ENCODE peak calls at places on chromosomes 1 and 21, in nine cellular contexts. U, J, V, D, O, S, W, N and A are unnamed samples.

GRCh38 chr1:235160395-235160964 is 570 bp downstream of the RBM34 start:
- DNase-seq in U (no peak), J (peak; percentile 52), V (no peak), D (no peak), O (no peak), S (peak; percentile 47), W (peak; percentile 18), N (no peak), A (no peak)

GRCh38 chr1:110321045-110321444 is 18.1 kb upstream of the RBM15 start:
- DNase-seq in U (no peak), J (no peak), V (no peak), D (no peak), O (no peak), S (no peak), W (no peak), N (no peak), A (no peak)

GRCh38 chr21:45591619-45592207 is 49.5 kb upstream of the SLC19A1 start:
- DNase-seq in U (no peak), J (no peak), V (no peak), D (no peak), O (no peak), S (no peak), W (no peak), N (no peak), A (no peak)

GRCh38 chr1:44524180-44524579 is 119.1 kb downstream of the RNF220 start:
- DNase-seq in U (no peak), J (peak; percentile 96), V (no peak), D (no peak), O (no peak), S (no peak), W (no peak), N (no peak), A (peak; percentile 44)

GRCh38 chr1:47824297-47824696 is 172.9 kb downstream of the TRABD2B start:
- DNase-seq in U (no peak), J (no peak), V (no peak), D (no peak), O (no peak), S (no peak), W (no peak), N (no peak), A (no peak)

GRCh38 chr1:39631361-39632331 is 7.8 kb downstream of the HEYL start:
- DNase-seq in U (no peak), J (no peak), V (no peak), D (no peak), O (no peak), S (no peak), W (no peak), N (no peak), A (no peak)

GRCh38 chr1:228222548-228222947 is 14.7 kb downstream of the OBSCN start:
- DNase-seq in U (no peak), J (no peak), V (no peak), D (no peak), O (no peak), S (no peak), W (no peak), N (no peak), A (no peak)

GRCh38 chr21:27647401-27647800 is 680.5 kb upstream of the ADAMTS5 start:
- DNase-seq in U (no peak), J (no peak), V (no peak), D (no peak), O (no peak), S (no peak), W (no peak), N (no peak), A (no peak)

GRCh38 chr21:37945036-37945435 is 28.8 kb upstream of the KCNJ6 start:
- DNase-seq in U (no peak), J (no peak), V (no peak), D (no peak), O (no peak), S (no peak), W (no peak), N (no peak), A (no peak)

GRCh38 chr1:209607102-209607794 is 23.7 kb downstream of the CAMK1G start:
- DNase-seq in U (no peak), J (no peak), V (no peak), D (peak; percentile 70), O (no peak), S (no peak), W (no peak), N (no peak), A (no peak)

GRCh38 chr21:8991088-8991907 is 1530.1 kb upstream of the TPTE start:
- DNase-seq in U (no peak), J (peak; percentile 76), V (no peak), D (no peak), O (no peak), S (no peak), W (no peak), N (no peak), A (no peak)

GRCh38 chr21:8989261-8989882 is 1532.0 kb upstream of the TPTE start:
- DNase-seq in U (no peak), J (peak; percentile 86), V (no peak), D (no peak), O (no peak), S (no peak), W (no peak), N (no peak), A (no peak)

GRCh38 chr21:8988696-8989095 is 1532.7 kb upstream of the TPTE start:
- DNase-seq in U (no peak), J (peak; percentile 81), V (no peak), D (no peak), O (no peak), S (no peak), W (no peak), N (no peak), A (no peak)

GRCh38 chr21:8990326-8991087 is 1530.9 kb upstream of the TPTE start:
- DNase-seq in U (no peak), J (peak; percentile 80), V (no peak), D (no peak), O (no peak), S (no peak), W (no peak), N (no peak), A (no peak)

DNA sequence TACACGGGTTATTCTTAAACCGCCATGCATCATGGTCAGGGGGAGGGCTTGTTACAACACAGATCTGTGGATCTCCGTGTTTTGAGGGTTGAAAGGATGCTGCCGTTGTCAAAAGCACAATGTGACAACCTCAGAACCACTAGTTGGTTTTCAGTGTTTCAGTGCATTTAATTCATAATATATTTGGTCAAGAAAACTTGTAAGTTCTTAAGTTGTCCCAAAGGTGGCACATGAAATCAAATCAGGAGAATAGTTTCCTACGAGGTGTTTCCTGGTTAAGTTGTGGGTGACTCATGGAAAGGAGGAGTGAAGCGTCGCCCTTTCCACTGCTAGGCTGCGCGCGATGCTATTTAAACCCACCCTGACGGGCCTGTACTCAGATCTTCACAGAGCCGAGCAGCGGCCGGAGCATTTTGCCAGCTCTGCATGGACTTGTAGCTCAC is 1531.5 kb upstream of the TPTE start:
- DNase-seq in U (no peak), J (peak; percentile 88), V (no peak), D (no peak), O (no peak), S (no peak), W (no peak), N (no peak), A (peak; percentile 47)
- TF ChIP-seq CTCF in U (no peak), J (no peak), V (no peak), D (no peak), O (no peak), S (no peak), W (no peak), N (no peak), A (no peak)

GRCh38 chr1:27574871-27575831 is 28.8 kb downstream of the AHDC1 start:
- DNase-seq in U (peak; percentile 91), J (peak; percentile 92), V (no peak), D (peak; percentile 78), O (peak; percentile 85), S (no peak), W (peak; percentile 54), N (peak; percentile 52), A (peak; percentile 76)
- TF ChIP-seq CTCF in U (peak; percentile 14), J (peak; percentile 60), V (no peak), D (peak; percentile 30), O (peak; percentile 36), S (peak; percentile 23), W (peak; percentile 44), N (peak; percentile 39), A (peak; percentile 34)

GRCh38 chr1:65435987-65436386 is 15.5 kb downstream of the LEPR start:
- DNase-seq in U (no peak), J (no peak), V (no peak), D (no peak), O (no peak), S (no peak), W (no peak), N (no peak), A (no peak)

GRCh38 chr1:65432918-65433317 is 12.4 kb downstream of the LEPR start:
- DNase-seq in U (no peak), J (peak; percentile 52), V (no peak), D (no peak), O (no peak), S (no peak), W (no peak), N (no peak), A (no peak)

GRCh38 chr1:65434760-65435159 is 14.3 kb downstream of the LEPR start:
- DNase-seq in U (no peak), J (no peak), V (no peak), D (no peak), O (no peak), S (no peak), W (no peak), N (no peak), A (no peak)

GRCh38 chr1:65431111-65431705 is 10.7 kb downstream of the LEPR start:
- DNase-seq in U (peak; percentile 26), J (peak; percentile 75), V (no peak), D (no peak), O (no peak), S (no peak), W (no peak), N (no peak), A (no peak)

GRCh38 chr1:65434255-65434654 is 13.8 kb downstream of the LEPR start:
- DNase-seq in U (no peak), J (no peak), V (no peak), D (no peak), O (no peak), S (no peak), W (no peak), N (no peak), A (no peak)
- TF ChIP-seq CTCF in U (no peak), J (no peak), V (peak; percentile 2), D (no peak), O (no peak), S (no peak), W (peak; percentile 4), N (no peak), A (peak; percentile 47)

DNA sequence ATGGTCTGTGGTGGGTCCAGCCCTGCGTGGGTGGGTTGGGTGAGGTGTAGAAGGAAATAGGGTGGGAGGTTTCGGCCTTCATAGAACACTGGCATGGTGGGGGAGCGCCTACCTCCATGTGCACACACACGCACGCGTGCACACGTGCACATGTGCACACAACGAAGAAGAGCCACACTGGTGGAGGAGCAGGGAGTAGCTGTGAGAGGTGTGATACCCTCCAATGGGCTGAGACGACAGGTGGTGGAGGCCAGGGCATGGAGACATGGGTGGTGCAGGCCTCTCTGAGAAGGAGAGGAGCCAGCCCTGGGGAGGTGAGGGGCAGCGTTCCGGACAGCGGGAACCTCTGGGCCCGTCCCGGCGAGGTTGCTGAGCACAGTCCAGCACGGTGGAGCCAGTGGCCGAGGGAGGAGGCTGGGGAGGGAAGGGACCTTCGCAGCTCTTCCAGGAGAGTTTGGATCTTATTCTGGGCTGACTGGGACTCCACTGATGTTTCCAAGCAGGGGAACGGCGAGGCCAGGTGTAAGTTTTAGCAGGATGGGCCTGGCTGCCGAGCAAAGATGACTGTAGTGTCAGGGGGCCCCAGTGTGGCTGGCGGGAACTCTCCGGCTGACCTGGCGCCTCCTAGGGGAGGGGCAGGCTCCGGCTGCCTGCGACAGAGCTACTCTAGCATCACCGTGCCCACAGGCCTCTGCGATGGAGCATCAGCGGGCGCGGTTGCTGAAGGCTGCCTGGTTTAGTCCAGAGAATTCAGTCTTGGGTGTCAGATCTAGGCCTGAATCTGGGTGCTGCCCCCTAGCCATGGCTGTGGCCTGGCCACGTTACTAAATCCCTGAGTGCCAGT is 107.2 kb downstream of the ARHGEF10L start:
- DNase-seq in U (no peak), J (peak; percentile 56), V (no peak), D (no peak), O (no peak), S (no peak), W (no peak), N (no peak), A (no peak)
- TF ChIP-seq CTCF in U (no peak), J (peak; percentile 49), V (no peak), D (no peak), O (no peak), S (no peak), W (no peak), N (no peak), A (no peak)